ENCODE peak calls at places on chromosome 20, in five cellular contexts. One of them, this sample, is unnamed.

GRCh38 chr20:57395111-57395959 is 4.1 kb downstream of the RBM38 start:
- DNase-seq in activated CD4-positive, alpha-beta T cell treated with anti-CD3 and anti-CD28 coated beads, Interleukin-2, amount 50 U/mL, for 24 hours: no peak
- DNase-seq in smooth muscle cell of the brain vasculature: no peak
- DNase-seq in activated naive CD4-positive, alpha-beta T cell: no peak
- DNase-seq in NCI-H524: no peak
- DNase-seq in this sample: peak; percentile 79

GRCh38 chr20:51184289-51184688 is 161.4 kb upstream of the KCNG1 start:
- DNase-seq in activated naive CD4-positive, alpha-beta T cell: no peak
- DNase-seq in smooth muscle cell of the brain vasculature: no peak
- DNase-seq in NCI-H524: no peak
- DNase-seq in activated CD4-positive, alpha-beta T cell treated with anti-CD3 and anti-CD28 coated beads, Interleukin-2, amount 50 U/mL, for 24 hours: no peak
- DNase-seq in this sample: no peak

GRCh38 chr20:17969884-17970409 is 1.1 kb downstream of the MGME1 start:
- DNase-seq in activated naive CD4-positive, alpha-beta T cell: no peak
- DNase-seq in activated CD4-positive, alpha-beta T cell treated with anti-CD3 and anti-CD28 coated beads, Interleukin-2, amount 50 U/mL, for 24 hours: no peak
- DNase-seq in smooth muscle cell of the brain vasculature: no peak
- DNase-seq in NCI-H524: peak; percentile 14
- DNase-seq in this sample: peak; percentile 29

GRCh38 chr20:57948177-57948955 is 238.6 kb upstream of the PMEPA1 start:
- DNase-seq in NCI-H524: no peak
- DNase-seq in activated CD4-positive, alpha-beta T cell treated with anti-CD3 and anti-CD28 coated beads, Interleukin-2, amount 50 U/mL, for 24 hours: no peak
- DNase-seq in activated naive CD4-positive, alpha-beta T cell: no peak
- DNase-seq in smooth muscle cell of the brain vasculature: no peak
- DNase-seq in this sample: no peak

GRCh38 chr20:8523684-8524083 is 391.6 kb downstream of the PLCB1 start:
- DNase-seq in activated naive CD4-positive, alpha-beta T cell: no peak
- DNase-seq in NCI-H524: no peak
- DNase-seq in smooth muscle cell of the brain vasculature: no peak
- DNase-seq in activated CD4-positive, alpha-beta T cell treated with anti-CD3 and anti-CD28 coated beads, Interleukin-2, amount 50 U/mL, for 24 hours: no peak
- DNase-seq in this sample: no peak

GRCh38 chr20:44010162-44010704 is 95.6 kb downstream of the TOX2 start:
- DNase-seq in activated CD4-positive, alpha-beta T cell treated with anti-CD3 and anti-CD28 coated beads, Interleukin-2, amount 50 U/mL, for 24 hours: no peak
- DNase-seq in smooth muscle cell of the brain vasculature: no peak
- DNase-seq in activated naive CD4-positive, alpha-beta T cell: no peak
- DNase-seq in NCI-H524: no peak
- DNase-seq in this sample: no peak

GRCh38 chr20:8215516-8215915 is 83.5 kb downstream of the PLCB1 start:
- DNase-seq in activated naive CD4-positive, alpha-beta T cell: no peak
- DNase-seq in smooth muscle cell of the brain vasculature: peak; percentile 51
- DNase-seq in NCI-H524: no peak
- DNase-seq in activated CD4-positive, alpha-beta T cell treated with anti-CD3 and anti-CD28 coated beads, Interleukin-2, amount 50 U/mL, for 24 hours: no peak
- DNase-seq in this sample: peak; percentile 2

GRCh38 chr20:61435184-61435822 is 183.2 kb downstream of the CDH4 start:
- DNase-seq in smooth muscle cell of the brain vasculature: no peak
- DNase-seq in activated naive CD4-positive, alpha-beta T cell: no peak
- DNase-seq in activated CD4-positive, alpha-beta T cell treated with anti-CD3 and anti-CD28 coated beads, Interleukin-2, amount 50 U/mL, for 24 hours: no peak
- DNase-seq in NCI-H524: no peak
- DNase-seq in this sample: no peak

GRCh38 chr20:59006864-59007757 is at the start of gene CTSZ:
- DNase-seq in activated naive CD4-positive, alpha-beta T cell: peak; percentile 42
- DNase-seq in activated CD4-positive, alpha-beta T cell treated with anti-CD3 and anti-CD28 coated beads, Interleukin-2, amount 50 U/mL, for 24 hours: no peak
- DNase-seq in NCI-H524: no peak
- DNase-seq in smooth muscle cell of the brain vasculature: no peak
- DNase-seq in this sample: no peak

GRCh38 chr20:4998160-4998651 is 3.1 kb downstream of the SLC23A2 start:
- DNase-seq in activated naive CD4-positive, alpha-beta T cell: no peak
- DNase-seq in activated CD4-positive, alpha-beta T cell treated with anti-CD3 and anti-CD28 coated beads, Interleukin-2, amount 50 U/mL, for 24 hours: no peak
- DNase-seq in smooth muscle cell of the brain vasculature: no peak
- DNase-seq in NCI-H524: no peak
- DNase-seq in this sample: no peak

GRCh38 chr20:21238400-21238799 is 64.7 kb upstream of the XRN2 start:
- DNase-seq in NCI-H524: no peak
- DNase-seq in smooth muscle cell of the brain vasculature: no peak
- DNase-seq in activated CD4-positive, alpha-beta T cell treated with anti-CD3 and anti-CD28 coated beads, Interleukin-2, amount 50 U/mL, for 24 hours: no peak
- DNase-seq in activated naive CD4-positive, alpha-beta T cell: no peak
- DNase-seq in this sample: no peak

GRCh38 chr20:59318803-59319202 is 18.4 kb downstream of the EDN3 start:
- DNase-seq in activated CD4-positive, alpha-beta T cell treated with anti-CD3 and anti-CD28 coated beads, Interleukin-2, amount 50 U/mL, for 24 hours: no peak
- DNase-seq in activated naive CD4-positive, alpha-beta T cell: no peak
- DNase-seq in NCI-H524: no peak
- DNase-seq in smooth muscle cell of the brain vasculature: no peak
- DNase-seq in this sample: no peak

GRCh38 chr20:57786304-57786942 is 76.6 kb upstream of the PMEPA1 start:
- DNase-seq in NCI-H524: no peak
- DNase-seq in smooth muscle cell of the brain vasculature: no peak
- DNase-seq in activated naive CD4-positive, alpha-beta T cell: no peak
- DNase-seq in activated CD4-positive, alpha-beta T cell treated with anti-CD3 and anti-CD28 coated beads, Interleukin-2, amount 50 U/mL, for 24 hours: no peak
- DNase-seq in this sample: no peak

GRCh38 chr20:22374678-22375590 is 209.4 kb downstream of the FOXA2 start:
- DNase-seq in smooth muscle cell of the brain vasculature: no peak
- DNase-seq in activated naive CD4-positive, alpha-beta T cell: no peak
- DNase-seq in NCI-H524: no peak
- DNase-seq in activated CD4-positive, alpha-beta T cell treated with anti-CD3 and anti-CD28 coated beads, Interleukin-2, amount 50 U/mL, for 24 hours: no peak
- DNase-seq in this sample: no peak

GRCh38 chr20:58103517-58103904 is 124.9 kb downstream of the ANKRD60 start:
- DNase-seq in smooth muscle cell of the brain vasculature: no peak
- DNase-seq in activated CD4-positive, alpha-beta T cell treated with anti-CD3 and anti-CD28 coated beads, Interleukin-2, amount 50 U/mL, for 24 hours: no peak
- DNase-seq in activated naive CD4-positive, alpha-beta T cell: no peak
- DNase-seq in NCI-H524: no peak
- DNase-seq in this sample: no peak